ENCODE peak calls at places on chromosomes 7 and 10, in four cellular contexts. L, C, Q and S are unnamed samples.

GRCh38 chr7:148727501-148728278 is 29.0 kb downstream of the CUL1 start:
- DNase-seq in Q (no peak), C (no peak), L (no peak), S (no peak)

GRCh38 chr7:143018931-143019330 is 8.0 kb downstream of the OR9A2 start:
- DNase-seq in L (no peak), C (no peak), Q (no peak), S (no peak)

GRCh38 chr7:11335951-11336350 is 362.3 kb downstream of the PHF14 start:
- DNase-seq in L (no peak), Q (no peak), C (no peak), S (no peak)

GRCh38 chr10:63286754-63287264 is 153.7 kb downstream of the NRBF2 start:
- DNase-seq in Q (no peak), L (no peak), C (no peak), S (no peak)

GRCh38 chr10:77152256-77152655 is 485.4 kb downstream of the KCNMA1 start:
- DNase-seq in C (no peak), L (no peak), Q (no peak), S (no peak)

GRCh38 chr7:96499532-96499931 is 177.6 kb upstream of the SLC25A13 start:
- DNase-seq in C (no peak), L (no peak), Q (no peak), S (no peak)

GRCh38 chr10:5292196-5292735 is 72.5 kb upstream of the UCN3 start:
- DNase-seq in L (no peak), Q (no peak), C (no peak), S (peak; percentile 31)

GRCh38 chr10:93152136-93152535 is 78.4 kb downstream of the CYP26A1 start:
- DNase-seq in L (no peak), C (no peak), Q (no peak), S (no peak)

GRCh38 chr10:21807162-21807561 is 196.4 kb downstream of the DNAJC1 start:
- DNase-seq in L (peak; percentile 13), C (peak; percentile 28), Q (no peak), S (no peak)

GRCh38 chr7:149834601-149835000 is 3.6 kb upstream of the ZNF862 start:
- DNase-seq in C (no peak), Q (no peak), L (no peak), S (no peak)

GRCh38 chr7:47039089-47039648 is 542.7 kb downstream of the TNS3 start:
- DNase-seq in L (no peak), C (no peak), Q (no peak), S (no peak)

GRCh38 chr7:128103498-128104108 is 72.4 kb upstream of the LRRC4 start:
- DNase-seq in Q (peak; percentile 25), L (no peak), C (no peak), S (peak; percentile 31)

GRCh38 chr7:2523941-2524807 is 4.6 kb downstream of the LFNG start:
- DNase-seq in L (peak; percentile 50), Q (no peak), C (peak; percentile 50), S (no peak)

GRCh38 chr10:124318811-124319210 is 99.9 kb downstream of the OAT start:
- DNase-seq in C (no peak), Q (no peak), L (no peak), S (no peak)

GRCh38 chr10:133139561-133140065 is 20.4 kb upstream of the KNDC1 start:
- DNase-seq in Q (no peak), C (no peak), L (no peak), S (no peak)

GRCh38 chr7:36381056-36381455 is 8.6 kb upstream of the ANLN start:
- DNase-seq in C (no peak), L (no peak), Q (no peak), S (no peak)

GRCh38 chr10:29950391-29950790 is 109.0 kb downstream of the JCAD start:
- DNase-seq in L (no peak), Q (no peak), C (no peak), S (no peak)

GRCh38 chr7:142880886-142881505 is 4.5 kb downstream of the TRPV6 start:
- DNase-seq in Q (no peak), L (peak; percentile 58), C (peak; percentile 72), S (no peak)

GRCh38 chr7:56091591-56091990 is 1.2 kb downstream of the PHKG1 start:
- DNase-seq in Q (no peak), L (no peak), C (no peak), S (no peak)

DNA sequence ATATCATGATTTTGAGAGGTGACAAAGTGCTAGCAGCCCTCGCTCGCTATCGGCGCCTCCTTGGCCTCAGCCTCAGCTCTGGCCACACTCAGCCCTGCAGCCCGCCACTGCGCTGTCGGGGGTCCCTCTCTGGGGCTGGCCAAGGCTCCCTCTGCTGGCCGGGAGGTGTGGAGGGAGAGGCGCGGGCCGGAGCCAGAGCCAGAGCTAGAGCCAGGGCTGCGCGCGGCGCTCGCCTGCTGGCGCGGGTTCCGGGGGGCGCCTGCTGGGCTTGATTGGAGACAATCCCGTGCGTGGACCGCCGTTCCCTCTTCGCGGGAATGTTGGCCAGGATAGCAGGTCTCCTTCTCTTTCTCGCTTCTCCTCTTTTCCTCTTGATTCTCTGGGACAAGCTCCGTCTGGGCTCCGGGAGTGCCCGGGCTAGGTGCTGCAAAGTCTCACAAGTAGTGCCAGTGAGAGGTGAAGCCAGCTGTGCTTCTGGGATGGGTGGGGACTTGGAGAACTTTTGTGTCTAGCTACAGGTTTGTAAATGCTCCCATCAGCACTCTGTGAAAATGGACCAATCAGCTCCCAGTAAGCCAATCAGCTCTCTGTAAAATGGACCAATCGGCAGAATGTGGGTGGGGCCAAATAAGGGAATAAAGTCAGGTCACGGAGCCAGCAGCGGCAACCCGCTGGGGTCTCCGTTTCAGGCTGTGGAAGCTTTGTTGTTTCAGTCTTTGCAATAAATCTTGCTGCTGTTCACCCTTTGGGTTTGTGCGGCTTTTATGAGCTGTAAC is 43.4 kb upstream of the ELMO1 start:
- DNase-seq in C (peak; percentile 94), Q (no peak), L (peak; percentile 30), S (no peak)
- TF ChIP-seq CTCF in C (peak; percentile 55), Q (no peak), L (peak; percentile 29), S (no peak)

GRCh38 chr10:116324227-116324950 is at the start of gene CCDC172:
- DNase-seq in C (peak; percentile 25), Q (no peak), L (no peak), S (no peak)
- TF ChIP-seq CTCF in C (no peak), Q (no peak), L (no peak), S (no peak)

GRCh38 chr10:111348049-111348448 is 271.2 kb downstream of the ADRA2A start:
- DNase-seq in Q (no peak), C (no peak), L (no peak), S (no peak)

GRCh38 chr10:111347386-111348005 is 270.7 kb downstream of the ADRA2A start:
- DNase-seq in L (peak; percentile 5), C (no peak), Q (no peak), S (no peak)

GRCh38 chr10:111344804-111345203 is 268.0 kb downstream of the ADRA2A start:
- DNase-seq in L (no peak), Q (no peak), C (peak; percentile 10), S (no peak)
- TF ChIP-seq CTCF in L (peak; percentile 18), Q (no peak), C (peak; percentile 28), S (no peak)

DNA sequence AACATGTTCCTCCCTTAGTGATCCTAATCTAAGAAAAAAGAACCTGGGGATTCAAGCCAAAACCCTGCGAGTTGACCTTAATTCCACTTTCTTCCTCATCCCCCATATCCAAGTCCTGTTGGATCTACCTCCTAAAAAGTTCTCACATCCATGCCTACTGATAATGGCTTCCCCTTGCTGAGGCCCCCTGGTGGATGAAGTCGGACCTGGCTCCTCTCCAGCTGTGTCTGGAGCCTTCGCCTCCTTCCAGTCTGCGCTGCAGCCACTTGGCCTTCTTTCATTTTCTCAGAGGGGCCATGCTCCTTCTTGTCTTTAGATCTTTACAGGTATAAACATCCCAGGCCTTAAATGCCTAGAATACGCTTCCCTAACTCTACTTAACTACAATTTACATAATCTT is 8.1 kb downstream of the PDE1C start:
- DNase-seq in L (peak; percentile 83), C (peak; percentile 85), Q (no peak), S (no peak)
- TF ChIP-seq CTCF in L (peak; percentile 79), C (peak; percentile 62), Q (no peak), S (peak; percentile 31)